ENCODE peak calls at places on chromosomes 16 and 17, in seven cellular contexts. F is IMR-90, H is neuronal stem cell, Q is mesendoderm, U is H1, N is trophoblast cell, K is mesenchymal stem cell. Z is an unnamed sample.

GRCh38 chr17:50268632-50269287 is 5.5 kb upstream of the TMEM92 start:
- DNase-seq in H (no peak), N (no peak), U (no peak), Q (no peak), F (peak), K (peak), Z (peak)

GRCh38 chr17:70006159-70006558 is 68.9 kb upstream of the KCNJ16 start:
- DNase-seq in U (no peak), H (no peak), Q (no peak), F (peak), N (no peak), K (peak), Z (no peak)

GRCh38 chr17:35752471-35752870 is 568 bp downstream of the GAS2L2 start:
- DNase-seq in N (no peak), U (no peak), K (no peak), F (no peak), H (no peak), Q (no peak), Z (no peak)

GRCh38 chr16:57862698-57863433 is 60.6 kb upstream of the KIFC3 start:
- DNase-seq in F (no peak), U (no peak), H (no peak), N (no peak), K (no peak), Q (peak), Z (peak)

GRCh38 chr16:65421596-65421995 is 299.7 kb upstream of the CDH11 start:
- DNase-seq in Q (no peak), N (no peak), F (no peak), K (no peak), H (no peak), U (no peak), Z (no peak)

GRCh38 chr16:86126891-86127290 is 227.9 kb downstream of the IRF8 start:
- DNase-seq in U (no peak), Q (no peak), H (no peak), N (no peak), K (no peak), F (no peak), Z (no peak)

GRCh38 chr17:44777394-44778348 is 18.9 kb downstream of the ADAM11 start:
- DNase-seq in N (no peak), H (no peak), K (no peak), F (no peak), Q (no peak), U (no peak), Z (peak)

GRCh38 chr16:77745972-77746371 is 23.7 kb downstream of the NUDT7 start:
- DNase-seq in U (no peak), F (peak), H (no peak), N (no peak), K (peak), Q (no peak), Z (no peak)

GRCh38 chr17:3003401-3004149 is 59.8 kb downstream of the OR1D5 start:
- DNase-seq in F (no peak), H (no peak), Q (no peak), N (no peak), K (no peak), U (no peak), Z (no peak)

GRCh38 chr16:13988038-13988437 is 68.1 kb downstream of the ERCC4 start:
- DNase-seq in F (no peak), Q (no peak), U (no peak), H (no peak), N (no peak), K (no peak), Z (no peak)

GRCh38 chr17:11135819-11136218 is 105.2 kb upstream of the SHISA6 start:
- DNase-seq in H (no peak), U (no peak), N (no peak), Q (no peak), F (no peak), K (no peak), Z (no peak)

GRCh38 chr17:57480438-57481196 is 224.3 kb downstream of the MSI2 start:
- DNase-seq in Q (peak), N (peak), K (peak), H (no peak), U (no peak), F (peak), Z (no peak)

GRCh38 chr17:10875411-10875810 is 37.5 kb upstream of the PIRT start:
- DNase-seq in F (no peak), K (no peak), U (no peak), H (peak), Q (peak), N (no peak), Z (peak)

GRCh38 chr17:44628234-44629188 is 27.8 kb upstream of the MEIOC start:
- DNase-seq in K (peak), U (peak), H (peak), F (no peak), N (no peak), Q (peak), Z (peak)

GRCh38 chr16:13014516-13014915 is 113.1 kb downstream of the SHISA9 start:
- DNase-seq in Q (peak), N (no peak), F (no peak), K (no peak), H (no peak), U (peak), Z (peak)

GRCh38 chr17:81934850-81935708 is 2.0 kb downstream of the PYCR1 start:
- DNase-seq in N (no peak), F (no peak), U (no peak), H (no peak), K (no peak), Q (no peak), Z (no peak)

GRCh38 chr17:63426041-63426916 is 19.8 kb downstream of the CYB561 start:
- DNase-seq in U (no peak), F (no peak), K (no peak), H (no peak), Q (no peak), N (no peak), Z (peak)

GRCh38 chr17:47813077-47813476 is 8.5 kb downstream of the OSBPL7 start:
- DNase-seq in F (no peak), Q (no peak), N (no peak), K (no peak), U (no peak), H (no peak), Z (no peak)

DNA sequence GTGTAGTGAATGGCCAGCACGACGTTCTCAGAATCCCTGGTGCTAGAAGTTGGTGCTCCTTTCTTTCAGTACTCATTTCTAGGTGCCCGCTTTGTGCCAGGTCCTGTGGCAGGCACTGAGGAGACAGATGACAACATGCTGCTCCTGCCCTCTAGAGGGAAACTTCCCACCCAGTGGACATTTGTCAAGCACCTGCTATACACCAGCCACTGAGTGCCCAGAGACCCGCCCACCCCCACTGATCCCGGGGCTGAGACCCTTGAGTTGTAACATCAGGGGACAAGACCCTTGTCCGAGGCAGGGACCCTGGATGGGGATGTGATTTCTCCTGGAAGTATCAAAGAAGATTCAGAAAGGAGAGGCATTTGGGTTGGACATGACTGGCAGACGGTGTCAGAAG is 25.1 kb downstream of the UNC13D start:
- DNase-seq in H (no peak), Q (no peak), U (no peak), F (no peak), N (no peak), K (no peak), Z (no peak)
- H2AK5ac ChIP-seq in H (no peak), Q (no peak), U (no peak), F (no peak), N (no peak), K (no peak), Z (no peak)

GRCh38 chr16:87791295-87792204 is 25.8 kb upstream of the KLHDC4 start:
- DNase-seq in H (no peak), U (no peak), K (no peak), N (no peak), F (no peak), Q (no peak), Z (peak)
- H3K9ac ChIP-seq in H (no peak), U (no peak), K (no peak), N (no peak), F (no peak), Q (no peak), Z (no peak)

GRCh38 chr16:11422381-11423314 is 77.4 kb downstream of the RMI2 start:
- DNase-seq in H (no peak), N (no peak), K (no peak), Q (no peak), F (no peak), U (no peak), Z (no peak)
- H3K4ac ChIP-seq in H (no peak), N (no peak), K (no peak), Q (no peak), F (no peak), U (no peak), Z (no peak)

GRCh38 chr16:1561266-1561665 is 27.8 kb downstream of the TMEM204 start:
- DNase-seq in Q (no peak), K (no peak), F (no peak), N (no peak), U (no peak), H (no peak), Z (no peak)
- H2AK5ac ChIP-seq in Q (no peak), K (no peak), F (no peak), N (no peak), U (no peak), H (no peak), Z (no peak)

GRCh38 chr17:43213545-43213944 is 1.9 kb downstream of the TMEM106A start:
- DNase-seq in N (no peak), Q (no peak), U (no peak), F (no peak), H (no peak), K (no peak), Z (no peak)
- H3K9ac ChIP-seq in N (no peak), Q (no peak), U (no peak), F (no peak), H (no peak), K (no peak), Z (no peak)

DNA sequence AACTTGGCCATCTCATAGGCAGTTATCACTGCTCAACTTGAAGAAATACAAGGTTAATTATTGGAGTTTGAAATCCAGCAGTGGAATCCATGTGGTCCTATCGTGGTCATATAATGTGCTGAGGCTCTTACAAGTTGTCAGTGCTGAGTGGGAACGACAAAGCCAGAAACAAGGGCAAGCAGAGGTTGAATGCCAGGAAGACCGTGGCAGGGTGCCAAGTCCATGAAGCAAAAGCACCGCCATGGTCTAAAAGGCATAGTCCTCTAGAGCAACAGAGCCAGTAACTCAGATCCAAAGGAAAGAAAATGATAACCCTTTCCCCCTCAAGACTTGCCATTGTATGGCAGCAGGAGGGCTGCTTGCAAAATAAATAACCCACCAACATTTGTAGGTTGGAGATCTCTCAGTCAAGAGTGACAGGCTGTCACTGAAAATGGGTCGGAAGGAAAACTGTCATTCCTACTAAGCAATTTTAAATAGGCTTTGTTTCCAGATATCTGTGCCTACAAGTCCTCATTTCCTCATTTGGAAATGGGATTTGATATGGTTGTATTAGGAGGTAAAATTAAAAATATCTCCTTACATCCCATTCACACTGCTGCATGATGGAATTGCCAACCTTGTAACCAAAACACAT is 36.4 kb upstream of the HSBP1 start:
- DNase-seq in K (no peak), Q (no peak), F (no peak), H (no peak), U (no peak), N (no peak), Z (no peak)
- H3K4ac ChIP-seq in K (no peak), Q (no peak), F (no peak), H (no peak), U (no peak), N (no peak), Z (no peak)

GRCh38 chr16:57711-58110 is 4.1 kb downstream of the SNRNP25 start:
- DNase-seq in F (peak), Q (no peak), H (no peak), K (peak), U (no peak), N (no peak), Z (no peak)
- H2AK5ac ChIP-seq in F (no peak), Q (no peak), H (no peak), K (no peak), U (no peak), N (no peak), Z (no peak)

GRCh38 chr16:22352119-22352518 is 22.3 kb downstream of the CDR2 start:
- DNase-seq in U (no peak), N (no peak), F (no peak), K (no peak), Q (no peak), H (no peak), Z (no peak)

GRCh38 chr16:22347100-22347820 is 27.2 kb downstream of the CDR2 start:
- DNase-seq in F (no peak), H (no peak), N (no peak), K (no peak), U (no peak), Q (no peak), Z (no peak)

GRCh38 chr16:22346463-22346862 is 28.0 kb downstream of the CDR2 start:
- DNase-seq in Q (peak), H (no peak), U (no peak), K (no peak), F (no peak), N (no peak), Z (no peak)

GRCh38 chr16:22352726-22353125 is 21.7 kb downstream of the CDR2 start:
- DNase-seq in U (no peak), H (no peak), K (no peak), Q (peak), F (no peak), N (no peak), Z (no peak)

GRCh38 chr16:22348296-22348695 is 26.1 kb downstream of the CDR2 start:
- DNase-seq in K (no peak), N (peak), Q (no peak), F (no peak), U (no peak), H (no peak), Z (no peak)
- H3K9ac ChIP-seq in K (no peak), N (no peak), Q (no peak), F (no peak), U (no peak), H (no peak), Z (no peak)